ENCODE peak calls at places on chromosomes 12 and 14, in five cellular contexts. G, Q, Y, U and C are unnamed samples.

GRCh38 chr14:68257969-68258368 is 438.4 kb downstream of the RAD51B start:
- DNase-seq in G (no peak), U (no peak), Y (no peak), Q (no peak), C (no peak)

GRCh38 chr12:55707841-55708694 is at the start of gene ITGA7:
- DNase-seq in U (peak), G (peak), Q (no peak), Y (peak), C (peak)

GRCh38 chr14:35458442-35458841 is 53.9 kb upstream of the NFKBIA start:
- DNase-seq in G (no peak), Y (no peak), U (no peak), Q (no peak), C (no peak)

GRCh38 chr14:24556756-24557155 is 19.3 kb downstream of the CTSG start:
- DNase-seq in G (no peak), Y (no peak), U (no peak), Q (peak), C (no peak)

GRCh38 chr12:122021822-122022392 is at the start of gene BCL7A:
- DNase-seq in Q (peak), Y (peak), G (peak), U (peak), C (peak)

GRCh38 chr12:15220961-15221885 is at the start of gene RERG:
- DNase-seq in Q (peak), U (peak), G (peak), Y (peak), C (peak)

GRCh38 chr12:25725874-25726273 is 172.8 kb upstream of the LMNTD1 start:
- DNase-seq in U (no peak), Q (peak), G (no peak), Y (no peak), C (no peak)

GRCh38 chr12:22130671-22131070 is 84.7 kb downstream of the CMAS start:
- DNase-seq in G (no peak), Q (no peak), U (no peak), Y (no peak), C (no peak)

GRCh38 chr12:88393017-88393767 is 187.1 kb downstream of the KITLG start:
- DNase-seq in G (no peak), U (no peak), Y (no peak), Q (peak), C (no peak)
- H3K27ac ChIP-seq in G (no peak), U (no peak), Y (no peak), Q (no peak), C (no peak)

DNA sequence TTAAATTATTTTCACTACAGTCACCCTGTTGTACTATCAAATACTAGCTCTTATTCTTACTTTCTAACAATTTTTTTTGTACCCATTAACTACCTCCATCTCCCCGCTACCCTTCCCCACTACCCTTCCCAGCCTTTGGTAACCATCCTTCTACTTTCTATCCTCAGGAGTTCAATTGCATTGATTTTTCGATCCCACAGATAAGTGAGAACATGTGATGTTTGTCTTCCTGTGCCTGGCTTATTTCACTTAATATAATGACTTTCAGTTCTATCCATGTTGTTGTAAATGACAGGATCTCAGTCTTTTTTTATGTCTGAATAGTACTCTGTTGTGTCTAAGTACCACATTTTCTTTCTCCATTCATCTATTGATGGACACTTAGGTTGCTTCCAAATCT is 117.8 kb downstream of the FIGNL2 start:
- DNase-seq in Y (no peak), U (no peak), G (no peak), Q (no peak), C (no peak)
- TF ChIP-seq CTCF in Y (no peak), U (no peak), G (no peak), Q (no peak), C (no peak)

DNA sequence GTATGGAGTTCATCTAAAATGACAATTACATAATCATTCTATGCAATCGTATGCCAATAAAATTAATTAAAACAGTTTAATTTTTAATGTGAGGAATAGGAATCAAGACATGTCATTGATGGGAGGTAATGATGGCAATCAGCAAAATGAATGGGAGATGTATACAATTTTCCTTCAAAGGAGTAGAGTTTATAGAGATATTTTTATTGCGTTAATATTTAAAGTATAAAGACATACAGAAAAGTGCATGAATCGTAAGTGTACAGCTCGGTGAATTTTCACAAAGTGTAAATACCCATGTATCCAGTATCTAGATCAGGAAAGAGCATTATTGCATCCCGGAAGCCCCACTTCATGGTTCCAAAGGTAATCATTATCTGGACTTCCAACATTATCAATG is 1.2 kb downstream of the MIPOL1 start:
- DNase-seq in U (no peak), G (no peak), Q (no peak), Y (no peak), C (no peak)
- H3K27ac ChIP-seq in U (no peak), G (peak), Q (no peak), Y (peak), C (no peak)

DNA sequence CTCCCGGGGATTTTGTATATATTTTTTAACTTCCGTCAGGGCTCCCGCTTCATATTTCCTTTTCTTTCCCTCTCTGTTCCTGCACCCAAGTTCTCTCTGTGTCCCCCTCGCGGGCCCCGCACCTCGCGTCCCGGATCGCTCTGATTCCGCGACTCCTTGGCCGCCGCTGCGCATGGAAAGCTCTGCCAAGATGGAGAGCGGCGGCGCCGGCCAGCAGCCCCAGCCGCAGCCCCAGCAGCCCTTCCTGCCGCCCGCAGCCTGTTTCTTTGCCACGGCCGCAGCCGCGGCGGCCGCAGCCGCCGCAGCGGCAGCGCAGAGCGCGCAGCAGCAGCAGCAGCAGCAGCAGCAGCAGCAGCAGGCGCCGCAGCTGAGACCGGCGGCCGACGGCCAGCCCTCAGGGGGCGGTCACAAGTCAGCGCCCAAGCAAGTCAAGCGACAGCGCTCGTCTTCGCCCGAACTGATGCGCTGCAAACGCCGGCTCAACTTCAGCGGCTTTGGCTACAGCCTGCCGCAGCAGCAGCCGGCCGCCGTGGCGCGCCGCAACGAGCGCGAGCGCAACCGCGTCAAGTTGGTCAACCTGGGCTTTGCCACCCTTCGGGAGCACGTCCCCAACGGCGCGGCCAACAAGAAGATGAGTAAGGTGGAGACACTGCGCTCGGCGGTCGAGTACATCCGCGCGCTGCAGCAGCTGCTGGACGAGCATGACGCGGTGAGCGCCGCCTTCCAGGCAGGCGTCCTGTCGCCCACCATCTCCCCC is 777 bp downstream of the ASCL1 start:
- DNase-seq in Y (no peak), Q (peak), G (no peak), U (no peak), C (no peak)
- TF ChIP-seq CTCF in Y (no peak), Q (no peak), G (no peak), U (no peak), C (no peak)

DNA sequence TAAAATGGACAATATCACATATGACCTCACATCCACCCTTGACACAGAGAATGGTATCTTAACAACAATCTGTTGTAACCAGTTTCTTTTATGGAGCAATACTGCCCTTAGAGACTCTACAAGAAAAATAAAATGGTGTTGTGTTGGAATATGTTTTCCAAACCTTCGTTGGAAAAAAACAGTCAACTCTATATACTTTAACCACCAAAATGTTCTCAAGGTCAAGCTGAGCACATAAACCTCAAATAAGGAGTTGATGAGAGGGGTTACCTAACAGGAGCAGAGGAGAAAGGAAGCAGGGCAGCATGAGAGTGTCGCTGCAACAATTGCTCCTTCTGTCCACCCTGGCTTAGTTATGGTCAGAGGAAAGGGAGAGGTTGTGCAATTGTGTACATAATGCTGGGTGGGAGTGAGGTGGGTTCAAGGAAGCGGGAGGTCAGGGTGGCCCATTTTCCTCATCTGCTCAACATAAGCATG is 179.2 kb upstream of the BMP4 start:
- DNase-seq in Q (no peak), Y (no peak), G (no peak), U (no peak), C (no peak)
- H3K27ac ChIP-seq in Q (no peak), Y (no peak), G (no peak), U (no peak), C (no peak)

DNA sequence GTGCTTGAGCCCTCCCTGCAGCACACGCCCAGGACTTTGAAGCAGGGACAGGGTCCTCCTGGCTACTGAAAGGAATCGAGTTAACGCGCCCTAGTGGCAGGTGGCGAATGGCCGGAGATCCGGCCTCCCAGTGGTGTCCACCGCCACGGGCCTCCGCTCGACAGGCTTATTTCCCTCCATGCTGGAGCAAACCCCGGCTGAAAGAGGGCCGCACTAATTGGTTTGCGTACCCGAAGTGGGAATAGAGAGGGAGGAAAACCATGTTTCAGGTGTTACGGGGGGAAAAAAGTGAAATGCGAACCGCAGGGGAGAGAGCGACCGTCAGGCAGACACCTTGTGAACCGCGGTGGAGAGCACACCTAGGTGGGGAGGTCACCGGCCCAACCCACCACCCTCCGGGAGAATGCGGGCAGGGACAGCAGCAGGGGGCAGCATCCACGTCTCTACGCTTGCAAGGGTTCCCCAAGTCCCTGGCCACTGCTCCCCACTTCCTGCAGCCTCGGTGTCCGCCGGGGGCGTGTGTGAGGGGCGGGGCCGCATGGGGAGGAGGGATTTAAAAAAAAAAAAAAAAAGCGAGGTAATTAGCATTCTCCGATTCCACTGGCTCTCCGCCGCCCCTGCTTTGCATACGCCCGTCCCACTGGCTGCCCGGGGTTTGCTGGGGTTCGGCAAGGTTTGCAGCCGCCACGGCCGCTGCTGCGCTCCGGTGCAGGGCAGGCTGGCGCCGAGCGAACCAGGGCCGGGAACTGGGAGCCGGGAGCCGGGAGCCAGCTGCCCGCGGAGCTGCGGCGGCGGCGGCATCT is 224.6 kb upstream of the CRY1 start:
- DNase-seq in Y (peak), G (peak), Q (peak), U (peak), C (peak)
- TF ChIP-seq CTCF in Y (no peak), G (no peak), Q (no peak), U (no peak), C (no peak)